ENCODE peak calls at places on chromosomes 11 and 22, in ten cellular contexts. One of them, this sample, is unnamed.

GRCh38 chr22:25085930-25086901 is 113.4 kb upstream of the CRYBB3 start:
- DNase-seq in psoas muscle: peak
- DNase-seq in keratinocyte: no peak
- DNase-seq in GM12865: peak
- DNase-seq in foreskin keratinocyte: no peak
- DNase-seq in foreskin fibroblast: no peak
- DNase-seq in lower leg skin: peak
- DNase-seq in tibial artery: peak
- DNase-seq in mucosa of descending colon: no peak
- DNase-seq in cardiac fibroblast: peak
- DNase-seq in this sample: no peak

GRCh38 chr11:21976210-21976609 is 216.7 kb upstream of the ANO5 start:
- DNase-seq in keratinocyte: no peak
- DNase-seq in psoas muscle: no peak
- DNase-seq in GM12865: no peak
- DNase-seq in tibial artery: no peak
- DNase-seq in cardiac fibroblast: no peak
- DNase-seq in foreskin keratinocyte: no peak
- DNase-seq in foreskin fibroblast: no peak
- DNase-seq in mucosa of descending colon: no peak
- DNase-seq in lower leg skin: no peak
- DNase-seq in this sample: no peak

GRCh38 chr11:36108812-36109498 is 165.1 kb downstream of the LDLRAD3 start:
- DNase-seq in keratinocyte: no peak
- DNase-seq in GM12865: no peak
- DNase-seq in lower leg skin: no peak
- DNase-seq in mucosa of descending colon: no peak
- DNase-seq in psoas muscle: no peak
- DNase-seq in cardiac fibroblast: peak
- DNase-seq in foreskin keratinocyte: no peak
- DNase-seq in foreskin fibroblast: no peak
- DNase-seq in tibial artery: no peak
- DNase-seq in this sample: no peak

GRCh38 chr11:36311926-36312592 is 16.0 kb downstream of the PRR5L start:
- DNase-seq in keratinocyte: no peak
- DNase-seq in cardiac fibroblast: no peak
- DNase-seq in GM12865: no peak
- DNase-seq in lower leg skin: no peak
- DNase-seq in foreskin fibroblast: peak
- DNase-seq in tibial artery: no peak
- DNase-seq in foreskin keratinocyte: no peak
- DNase-seq in psoas muscle: no peak
- DNase-seq in mucosa of descending colon: no peak
- DNase-seq in this sample: no peak

GRCh38 chr11:128715691-128716153 is 21.9 kb downstream of the FLI1 start:
- DNase-seq in mucosa of descending colon: no peak
- DNase-seq in tibial artery: no peak
- DNase-seq in keratinocyte: no peak
- DNase-seq in psoas muscle: no peak
- DNase-seq in lower leg skin: no peak
- DNase-seq in foreskin keratinocyte: no peak
- DNase-seq in cardiac fibroblast: peak
- DNase-seq in foreskin fibroblast: peak
- DNase-seq in GM12865: no peak
- DNase-seq in this sample: no peak

GRCh38 chr11:112513417-112513816 is 252.8 kb upstream of the PLET1 start:
- DNase-seq in cardiac fibroblast: no peak
- DNase-seq in keratinocyte: no peak
- DNase-seq in GM12865: peak
- DNase-seq in foreskin fibroblast: no peak
- DNase-seq in psoas muscle: no peak
- DNase-seq in foreskin keratinocyte: no peak
- DNase-seq in tibial artery: no peak
- DNase-seq in lower leg skin: no peak
- DNase-seq in mucosa of descending colon: no peak
- DNase-seq in this sample: no peak

GRCh38 chr11:9756878-9757277 is 93.0 kb downstream of the SWAP70 start:
- DNase-seq in foreskin keratinocyte: peak
- DNase-seq in keratinocyte: no peak
- DNase-seq in foreskin fibroblast: no peak
- DNase-seq in psoas muscle: no peak
- DNase-seq in cardiac fibroblast: no peak
- DNase-seq in tibial artery: no peak
- DNase-seq in GM12865: no peak
- DNase-seq in lower leg skin: no peak
- DNase-seq in mucosa of descending colon: no peak
- DNase-seq in this sample: no peak

GRCh38 chr11:27861706-27862430 is 161.6 kb upstream of the BDNF start:
- DNase-seq in lower leg skin: no peak
- DNase-seq in tibial artery: no peak
- DNase-seq in foreskin fibroblast: peak
- DNase-seq in keratinocyte: peak
- DNase-seq in cardiac fibroblast: peak
- DNase-seq in mucosa of descending colon: no peak
- DNase-seq in foreskin keratinocyte: peak
- DNase-seq in psoas muscle: no peak
- DNase-seq in GM12865: no peak
- DNase-seq in this sample: peak

GRCh38 chr11:112727341-112727841 is 233.8 kb upstream of the NCAM1 start:
- DNase-seq in mucosa of descending colon: no peak
- DNase-seq in GM12865: no peak
- DNase-seq in foreskin keratinocyte: no peak
- DNase-seq in foreskin fibroblast: no peak
- DNase-seq in tibial artery: no peak
- DNase-seq in lower leg skin: no peak
- DNase-seq in keratinocyte: no peak
- DNase-seq in cardiac fibroblast: no peak
- DNase-seq in psoas muscle: no peak
- DNase-seq in this sample: no peak

GRCh38 chr11:86802601-86803051 is 2.3 kb downstream of the PRSS23 start:
- DNase-seq in keratinocyte: peak
- DNase-seq in tibial artery: no peak
- DNase-seq in lower leg skin: no peak
- DNase-seq in foreskin fibroblast: peak
- DNase-seq in foreskin keratinocyte: peak
- DNase-seq in GM12865: peak
- DNase-seq in mucosa of descending colon: no peak
- DNase-seq in cardiac fibroblast: peak
- DNase-seq in psoas muscle: no peak
- DNase-seq in this sample: peak

GRCh38 chr11:126879516-126879915 is 121.1 kb downstream of the KIRREL3 start:
- DNase-seq in keratinocyte: no peak
- DNase-seq in GM12865: no peak
- DNase-seq in lower leg skin: no peak
- DNase-seq in tibial artery: no peak
- DNase-seq in psoas muscle: no peak
- DNase-seq in foreskin fibroblast: no peak
- DNase-seq in mucosa of descending colon: no peak
- DNase-seq in cardiac fibroblast: no peak
- DNase-seq in foreskin keratinocyte: no peak
- DNase-seq in this sample: no peak

GRCh38 chr11:116078101-116078561 is 573.9 kb upstream of the CADM1 start:
- DNase-seq in mucosa of descending colon: no peak
- DNase-seq in GM12865: peak
- DNase-seq in tibial artery: no peak
- DNase-seq in foreskin fibroblast: no peak
- DNase-seq in cardiac fibroblast: no peak
- DNase-seq in lower leg skin: no peak
- DNase-seq in psoas muscle: no peak
- DNase-seq in foreskin keratinocyte: no peak
- DNase-seq in keratinocyte: no peak
- DNase-seq in this sample: no peak

GRCh38 chr22:37545703-37546435 is 14.4 kb upstream of the CDC42EP1 start:
- DNase-seq in GM12865: no peak
- DNase-seq in lower leg skin: peak
- DNase-seq in foreskin keratinocyte: peak
- DNase-seq in keratinocyte: no peak
- DNase-seq in psoas muscle: peak
- DNase-seq in foreskin fibroblast: peak
- DNase-seq in tibial artery: peak
- DNase-seq in mucosa of descending colon: peak
- DNase-seq in cardiac fibroblast: peak
- DNase-seq in this sample: peak

GRCh38 chr11:11910541-11910940 is 68.8 kb downstream of the USP47 start:
- DNase-seq in lower leg skin: no peak
- DNase-seq in cardiac fibroblast: no peak
- DNase-seq in keratinocyte: no peak
- DNase-seq in mucosa of descending colon: no peak
- DNase-seq in foreskin keratinocyte: no peak
- DNase-seq in foreskin fibroblast: no peak
- DNase-seq in tibial artery: no peak
- DNase-seq in GM12865: no peak
- DNase-seq in psoas muscle: no peak
- DNase-seq in this sample: no peak

GRCh38 chr11:11915625-11916024 is 73.9 kb downstream of the USP47 start:
- DNase-seq in lower leg skin: no peak
- DNase-seq in psoas muscle: no peak
- DNase-seq in tibial artery: no peak
- DNase-seq in cardiac fibroblast: no peak
- DNase-seq in foreskin keratinocyte: no peak
- DNase-seq in foreskin fibroblast: no peak
- DNase-seq in keratinocyte: no peak
- DNase-seq in mucosa of descending colon: no peak
- DNase-seq in GM12865: no peak
- DNase-seq in this sample: no peak

GRCh38 chr11:11913395-11913794 is 71.6 kb downstream of the USP47 start:
- DNase-seq in foreskin keratinocyte: no peak
- DNase-seq in GM12865: no peak
- DNase-seq in foreskin fibroblast: no peak
- DNase-seq in psoas muscle: no peak
- DNase-seq in mucosa of descending colon: no peak
- DNase-seq in keratinocyte: no peak
- DNase-seq in cardiac fibroblast: no peak
- DNase-seq in lower leg skin: no peak
- DNase-seq in tibial artery: no peak
- DNase-seq in this sample: no peak

DNA sequence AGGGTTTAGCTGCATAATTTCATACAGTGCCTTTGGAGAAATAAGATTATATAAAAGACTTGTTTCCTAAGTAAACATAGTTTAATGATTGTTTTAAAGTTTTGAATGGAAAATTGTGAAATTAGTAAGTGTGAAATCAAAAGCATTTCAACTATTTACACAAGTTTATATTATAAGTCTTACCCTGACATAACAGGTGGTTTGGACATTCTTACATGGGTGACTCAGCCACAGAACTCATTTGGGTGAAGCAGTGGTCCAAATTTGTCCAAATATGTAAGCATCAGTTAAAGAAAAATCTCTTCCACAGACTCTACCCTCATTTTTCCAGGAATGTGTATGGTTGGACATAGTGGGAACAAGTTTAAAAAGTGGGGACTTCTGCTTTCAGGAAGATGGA is 68.0 kb downstream of the USP47 start:
- DNase-seq in cardiac fibroblast: peak
- DNase-seq in GM12865: no peak
- DNase-seq in mucosa of descending colon: no peak
- DNase-seq in foreskin fibroblast: peak
- DNase-seq in lower leg skin: no peak
- DNase-seq in keratinocyte: no peak
- DNase-seq in tibial artery: no peak
- DNase-seq in foreskin keratinocyte: no peak
- DNase-seq in psoas muscle: no peak
- DNase-seq in this sample: peak
- TF ChIP-seq CTCF in cardiac fibroblast: no peak
- TF ChIP-seq CTCF in GM12865: no peak
- TF ChIP-seq CTCF in mucosa of descending colon: no peak
- TF ChIP-seq CTCF in foreskin fibroblast: no peak
- TF ChIP-seq CTCF in lower leg skin: no peak
- TF ChIP-seq CTCF in keratinocyte: no peak
- TF ChIP-seq CTCF in tibial artery: no peak
- TF ChIP-seq CTCF in foreskin keratinocyte: no peak
- TF ChIP-seq CTCF in psoas muscle: no peak
- TF ChIP-seq CTCF in this sample: no peak

DNA sequence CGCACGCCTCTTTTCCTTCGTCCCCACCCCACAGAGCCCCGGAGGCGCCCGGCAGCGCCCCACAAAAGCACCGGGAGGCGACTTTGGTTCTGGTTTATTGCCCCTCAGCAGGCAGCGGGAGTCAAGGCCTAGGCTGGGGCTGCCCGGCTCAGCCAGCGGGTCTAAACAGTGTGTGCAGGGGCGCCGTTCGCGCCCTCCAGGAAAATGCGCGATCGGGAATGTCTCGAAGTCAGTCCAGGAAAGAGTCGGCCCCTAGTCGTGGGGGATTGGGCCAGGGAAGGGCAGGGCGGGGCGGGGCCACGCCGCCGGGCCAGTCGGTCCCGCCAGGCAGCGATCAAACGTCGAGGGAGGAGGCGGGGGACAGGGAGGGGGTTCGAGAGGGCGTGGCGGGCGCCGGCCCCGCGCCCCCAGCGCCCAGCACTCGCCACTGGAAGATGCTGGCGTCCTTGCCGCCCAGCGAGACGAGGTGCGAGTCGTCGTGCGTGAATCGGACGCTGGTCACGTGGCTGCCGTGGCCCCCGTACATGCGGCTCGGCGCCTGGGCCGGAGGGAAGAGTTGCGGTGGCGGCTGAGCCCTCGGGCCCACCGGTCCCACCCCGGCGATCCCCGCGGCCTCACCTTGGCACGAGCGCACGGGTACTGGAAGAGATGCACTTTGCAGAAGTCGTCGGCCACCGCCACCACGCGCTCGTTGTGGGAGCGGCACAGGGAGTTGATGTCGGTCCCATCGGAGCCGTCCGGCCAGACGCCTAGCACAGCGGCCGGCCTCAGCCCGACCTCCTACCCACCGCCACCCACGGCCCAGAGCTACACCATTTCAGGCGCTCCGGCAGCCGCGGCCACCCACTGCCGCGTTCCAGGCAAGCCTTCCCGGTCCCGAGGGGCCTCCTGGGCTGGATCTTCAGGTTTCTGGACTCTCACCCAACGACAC is 741 bp upstream of the MTA2 start:
- DNase-seq in foreskin keratinocyte: peak
- DNase-seq in tibial artery: peak
- DNase-seq in cardiac fibroblast: peak
- DNase-seq in lower leg skin: peak
- DNase-seq in keratinocyte: no peak
- DNase-seq in mucosa of descending colon: peak
- DNase-seq in foreskin fibroblast: peak
- DNase-seq in GM12865: no peak
- DNase-seq in psoas muscle: peak
- DNase-seq in this sample: no peak
- TF ChIP-seq CTCF in foreskin keratinocyte: peak
- TF ChIP-seq CTCF in tibial artery: peak
- TF ChIP-seq CTCF in cardiac fibroblast: no peak
- TF ChIP-seq CTCF in lower leg skin: no peak
- TF ChIP-seq CTCF in keratinocyte: no peak
- TF ChIP-seq CTCF in mucosa of descending colon: no peak
- TF ChIP-seq CTCF in foreskin fibroblast: no peak
- TF ChIP-seq CTCF in GM12865: no peak
- TF ChIP-seq CTCF in psoas muscle: peak
- TF ChIP-seq CTCF in this sample: no peak

GRCh38 chr22:39999144-39999757 is 4.5 kb downstream of the FAM83F start:
- DNase-seq in mucosa of descending colon: peak
- DNase-seq in foreskin keratinocyte: no peak
- DNase-seq in tibial artery: no peak
- DNase-seq in foreskin fibroblast: no peak
- DNase-seq in keratinocyte: no peak
- DNase-seq in GM12865: peak
- DNase-seq in cardiac fibroblast: peak
- DNase-seq in lower leg skin: no peak
- DNase-seq in psoas muscle: no peak
- DNase-seq in this sample: no peak
- TF ChIP-seq CTCF in mucosa of descending colon: no peak
- TF ChIP-seq CTCF in foreskin keratinocyte: peak
- TF ChIP-seq CTCF in tibial artery: no peak
- TF ChIP-seq CTCF in foreskin fibroblast: no peak
- TF ChIP-seq CTCF in keratinocyte: peak
- TF ChIP-seq CTCF in GM12865: peak
- TF ChIP-seq CTCF in cardiac fibroblast: peak
- TF ChIP-seq CTCF in lower leg skin: no peak
- TF ChIP-seq CTCF in psoas muscle: no peak
- TF ChIP-seq CTCF in this sample: no peak

GRCh38 chr11:44926036-44926435 is 24.6 kb downstream of the TP53I11 start:
- DNase-seq in lower leg skin: no peak
- DNase-seq in psoas muscle: no peak
- DNase-seq in tibial artery: no peak
- DNase-seq in mucosa of descending colon: no peak
- DNase-seq in GM12865: no peak
- DNase-seq in keratinocyte: no peak
- DNase-seq in foreskin keratinocyte: no peak
- DNase-seq in cardiac fibroblast: no peak
- DNase-seq in foreskin fibroblast: no peak
- DNase-seq in this sample: no peak
- TF ChIP-seq CTCF in lower leg skin: no peak
- TF ChIP-seq CTCF in psoas muscle: no peak
- TF ChIP-seq CTCF in tibial artery: no peak
- TF ChIP-seq CTCF in mucosa of descending colon: no peak
- TF ChIP-seq CTCF in GM12865: no peak
- TF ChIP-seq CTCF in keratinocyte: no peak
- TF ChIP-seq CTCF in foreskin keratinocyte: no peak
- TF ChIP-seq CTCF in cardiac fibroblast: no peak
- TF ChIP-seq CTCF in foreskin fibroblast: no peak
- TF ChIP-seq CTCF in this sample: no peak